ENCODE peak calls at places on chromosome 16, in seven cellular contexts. G is neural progenitor cell; T is HCT116; U is GM23248; R is breast epithelium; X is CD8-positive, alpha-beta memory T cell; F is SJSA1. K is an unnamed sample. For H3K36me3, the result is how much of the 10 kb centered on the place peaks cover.

GRCh38 chr16:69225136-69225535 is 38.2 kb downstream of the SNTB2 start:
- DNase-seq in R (no peak), X (no peak), F (no peak), U (no peak), T (no peak), G (no peak), K (no peak)

GRCh38 chr16:47627056-47627455 is 165.9 kb downstream of the PHKB start:
- DNase-seq in U (no peak), R (no peak), F (no peak), X (no peak), G (no peak), T (no peak), K (no peak)

GRCh38 chr16:82658796-82659195 is 32.0 kb downstream of the CDH13 start:
- DNase-seq in X (no peak), F (no peak), G (no peak), U (no peak), R (no peak), T (no peak), K (no peak)

GRCh38 chr16:53967172-53967571 is 263.2 kb downstream of the FTO start:
- DNase-seq in T (no peak), G (no peak), U (no peak), F (no peak), X (no peak), R (no peak), K (no peak)

GRCh38 chr16:3646348-3646920 is 8.1 kb upstream of the DNASE1 start:
- DNase-seq in X (no peak), G (no peak), R (peak), F (no peak), T (peak), U (no peak), K (peak)

GRCh38 chr16:69040144-69040909 is 65.1 kb upstream of the HAS3 start:
- DNase-seq in X (no peak), F (no peak), R (no peak), G (no peak), U (peak), T (peak), K (no peak)

GRCh38 chr16:19432429-19432828 is 14.7 kb downstream of the TMC5 start:
- DNase-seq in R (peak), X (no peak), U (no peak), F (no peak), T (peak), G (no peak), K (peak)

GRCh38 chr16:85321856-85322271 is 209.6 kb upstream of the CIBAR2 start:
- DNase-seq in G (no peak), T (no peak), U (peak), X (no peak), R (peak), F (peak), K (peak)

GRCh38 chr16:65510241-65510640 is 388.4 kb upstream of the CDH11 start:
- DNase-seq in R (no peak), U (no peak), F (no peak), G (no peak), T (no peak), X (no peak), K (no peak)

GRCh38 chr16:533391-534088 is 6.0 kb downstream of the CAPN15 start:
- DNase-seq in G (peak), F (no peak), X (no peak), T (no peak), R (no peak), U (no peak), K (peak)

GRCh38 chr16:86584726-86585721 is 6.7 kb downstream of the FOXL1 start:
- DNase-seq in T (no peak), X (no peak), U (peak), F (peak), R (no peak), G (no peak), K (no peak)

GRCh38 chr16:70437017-70437581 is 1.8 kb downstream of the ST3GAL2 start:
- DNase-seq in F (peak), U (peak), G (peak), T (no peak), R (no peak), X (no peak), K (no peak)

GRCh38 chr16:745739-746138 is 4.9 kb upstream of the CIAO3 start:
- DNase-seq in T (no peak), U (no peak), F (no peak), R (no peak), X (no peak), G (peak), K (no peak)

GRCh38 chr16:70695351-70696070 is 9.7 kb upstream of the MTSS2 start:
- DNase-seq in R (no peak), X (peak), G (peak), F (no peak), U (no peak), T (no peak), K (peak)

GRCh38 chr16:58492735-58493134 is 7.2 kb upstream of the NDRG4 start:
- DNase-seq in U (no peak), T (no peak), R (no peak), X (no peak), G (peak), F (no peak), K (no peak)

GRCh38 chr16:76311260-76311659 is 34.1 kb downstream of the CNTNAP4 start:
- DNase-seq in T (no peak), U (no peak), G (no peak), X (no peak), F (no peak), R (no peak), K (no peak)

GRCh38 chr16:30063893-30064745 is 1.4 kb upstream of the ALDOA start:
- DNase-seq in U (peak), R (peak), X (peak), T (no peak), F (peak), G (peak), K (peak)

GRCh38 chr16:67883146-67883871 is 1.4 kb upstream of the NRN1L start:
- DNase-seq in T (no peak), G (no peak), X (no peak), R (no peak), U (no peak), F (no peak), K (peak)
- H3K36me3 ChIP-seq in T (under half), G (under half), X (half or more), R (under half), U (under half), F (half or more), K (under half)

DNA sequence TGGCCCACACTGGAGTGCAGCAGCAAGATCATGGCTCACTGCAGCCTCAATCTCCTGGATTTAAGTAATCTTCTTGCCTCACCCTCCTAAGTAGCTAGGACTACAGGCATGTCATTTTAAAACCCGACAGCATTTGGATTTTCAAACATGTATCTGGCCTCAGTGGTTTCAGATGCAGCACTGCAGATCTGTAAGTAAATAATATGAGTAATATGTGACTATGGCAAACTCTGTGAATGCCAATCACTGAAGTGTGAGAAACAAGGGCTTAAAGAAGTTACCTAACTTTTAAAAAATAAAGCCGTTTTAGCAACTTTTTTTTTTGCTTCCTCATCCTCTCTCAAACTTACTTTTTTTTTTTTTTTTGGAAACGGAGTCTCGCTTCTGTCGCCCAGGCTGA is 11.9 kb downstream of the CEP20 start:
- DNase-seq in R (no peak), U (no peak), G (no peak), F (no peak), T (no peak), X (no peak), K (no peak)
- H3K27ac ChIP-seq in R (no peak), U (no peak), G (no peak), F (no peak), T (no peak), X (no peak), K (no peak)

DNA sequence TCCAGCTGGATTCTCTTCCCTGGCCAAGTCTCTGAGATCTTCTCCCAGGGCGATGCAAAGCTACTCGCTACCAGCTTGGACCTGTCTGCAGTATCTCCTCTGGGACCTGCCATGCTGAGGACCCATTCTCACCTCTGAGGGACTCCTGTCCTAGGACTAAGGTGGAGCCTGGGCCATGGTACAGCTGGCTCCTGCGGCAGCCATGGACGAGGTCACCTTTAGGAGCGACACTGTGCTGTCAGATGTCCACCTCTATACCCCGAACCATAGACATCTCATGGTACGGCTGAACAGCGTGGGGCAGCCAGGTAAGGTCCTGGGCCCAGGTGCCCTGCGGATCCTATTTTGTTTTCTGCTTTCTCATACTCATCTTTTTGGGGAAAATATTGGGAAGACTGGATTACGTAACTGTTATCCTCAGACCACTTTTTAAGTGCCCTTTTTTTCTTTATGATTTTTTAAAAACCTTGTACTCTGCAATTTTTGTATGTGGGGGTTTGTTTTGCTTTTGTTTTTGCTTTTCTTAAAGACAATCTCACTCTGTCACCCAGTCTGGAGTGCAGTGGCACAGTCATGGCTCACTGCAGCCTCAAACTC is 4.1 kb downstream of the METTL22 start:
- DNase-seq in X (no peak), T (no peak), G (no peak), R (no peak), F (no peak), U (no peak), K (no peak)
- H3K36me3 ChIP-seq in X (under half), T (under half), G (under half), R (under half), F (half or more), U (under half), K (under half)

GRCh38 chr16:10896165-10896564 is 19.2 kb downstream of the CIITA start:
- DNase-seq in R (no peak), T (no peak), X (no peak), G (no peak), U (no peak), F (no peak), K (no peak)
- H3K27ac ChIP-seq in R (no peak), T (no peak), X (no peak), G (no peak), U (no peak), F (no peak), K (no peak)

K was measured in colonic mucosa.